ENCODE peak calls at places on chromosomes 6 and 20, in four cellular contexts. H is tibial artery, O is AG09309, I is left ventricle myocardium inferior. X is an unnamed sample.

GRCh38 chr6:25603251-25603650 is 48.8 kb upstream of the SCGN start:
- DNase-seq in I (no peak), H (no peak), O (no peak), X (no peak)

GRCh38 chr6:6661191-6661590 is 72.7 kb downstream of the LY86 start:
- DNase-seq in O (no peak), H (no peak), I (no peak), X (no peak)

GRCh38 chr20:61300741-61301140 is 48.7 kb downstream of the CDH4 start:
- DNase-seq in I (no peak), O (no peak), H (no peak), X (no peak)

GRCh38 chr6:53894086-53894485 is 99.3 kb downstream of the LRRC1 start:
- DNase-seq in I (no peak), O (no peak), H (no peak), X (no peak)

GRCh38 chr6:18477301-18477941 is 90.3 kb downstream of the RNF144B start:
- DNase-seq in O (no peak), I (no peak), H (no peak), X (no peak)

GRCh38 chr6:10136636-10137035 is 278.2 kb downstream of the TFAP2A start:
- DNase-seq in H (no peak), O (no peak), I (no peak), X (no peak)

GRCh38 chr6:37623666-37624065 is 74.0 kb downstream of the MDGA1 start:
- DNase-seq in I (no peak), O (no peak), H (no peak), X (no peak)

GRCh38 chr6:130776287-130776925 is 50.8 kb upstream of the SMLR1 start:
- DNase-seq in O (no peak), I (no peak), H (no peak), X (no peak)

GRCh38 chr6:56292505-56293181 is 45.3 kb upstream of the COL21A1 start:
- DNase-seq in H (no peak), I (no peak), O (peak), X (no peak)

DNA sequence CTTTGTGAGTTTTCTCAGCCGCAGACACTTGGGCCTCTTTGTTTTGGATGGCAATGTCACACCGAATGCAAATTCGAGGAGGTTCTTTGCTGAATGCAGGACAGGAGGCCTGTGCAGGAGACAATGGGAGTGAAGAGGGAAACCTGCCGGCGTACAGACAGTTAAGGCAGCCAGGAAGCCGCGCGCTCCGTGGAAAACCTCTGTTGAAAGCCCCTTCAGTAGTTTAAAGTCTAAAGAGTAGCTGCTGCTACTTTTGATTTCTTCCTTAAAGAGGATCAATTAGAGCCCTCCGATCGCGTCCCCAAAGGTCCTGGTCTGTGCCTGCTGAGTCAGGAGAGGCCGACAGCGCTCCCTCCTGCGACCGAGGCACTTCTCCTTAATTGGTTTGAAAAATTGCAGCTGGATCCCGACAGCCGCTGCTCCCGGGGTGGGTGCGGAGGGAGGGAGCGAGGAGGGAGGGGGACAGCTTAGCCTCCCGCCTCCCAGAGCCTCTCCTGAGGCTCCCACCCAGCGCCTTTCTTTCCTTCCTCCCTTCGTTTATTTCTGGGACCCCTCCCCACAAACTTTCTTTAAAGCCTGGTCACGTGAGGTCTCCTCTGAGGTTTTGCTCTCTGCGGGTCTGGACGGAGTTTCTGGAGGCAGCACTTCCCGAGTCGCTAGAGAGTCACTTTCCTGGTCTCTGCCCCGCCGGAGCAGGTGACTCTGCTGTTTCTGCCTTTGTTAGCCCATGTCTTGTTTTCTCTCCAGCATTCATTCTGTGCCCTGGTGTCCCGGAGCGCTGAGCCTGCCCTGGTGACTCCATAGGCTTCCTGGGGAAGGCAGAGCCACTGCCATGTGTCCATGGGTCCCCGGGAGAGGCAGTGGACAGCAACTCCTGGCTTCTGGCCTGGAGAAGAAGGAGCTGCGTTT is 22.3 kb upstream of the RPP40 start:
- DNase-seq in H (peak), I (peak), O (no peak), X (no peak)
- H3K4me3 ChIP-seq in H (peak), I (peak), O (peak), X (no peak)

GRCh38 chr6:41721396-41721795 is 14.0 kb downstream of the TFEB start:
- DNase-seq in I (no peak), H (no peak), O (no peak), X (no peak)
- H3K4me3 ChIP-seq in I (no peak), H (no peak), O (no peak), X (no peak)

GRCh38 chr20:772806-773205 is 4.5 kb upstream of the SLC52A3 start:
- DNase-seq in H (no peak), O (no peak), I (no peak), X (no peak)

GRCh38 chr20:776165-776564 is 7.9 kb upstream of the SLC52A3 start:
- DNase-seq in O (no peak), H (no peak), I (no peak), X (no peak)

GRCh38 chr20:774680-775057 is 6.4 kb upstream of the SLC52A3 start:
- DNase-seq in H (no peak), O (no peak), I (no peak), X (no peak)

GRCh38 chr20:774016-774679 is 5.8 kb upstream of the SLC52A3 start:
- DNase-seq in O (no peak), H (no peak), I (no peak), X (no peak)

GRCh38 chr20:775679-776135 is 7.4 kb upstream of the SLC52A3 start:
- DNase-seq in H (no peak), O (no peak), I (no peak), X (no peak)
- H3K4me3 ChIP-seq in H (no peak), O (no peak), I (no peak), X (no peak)

DNA sequence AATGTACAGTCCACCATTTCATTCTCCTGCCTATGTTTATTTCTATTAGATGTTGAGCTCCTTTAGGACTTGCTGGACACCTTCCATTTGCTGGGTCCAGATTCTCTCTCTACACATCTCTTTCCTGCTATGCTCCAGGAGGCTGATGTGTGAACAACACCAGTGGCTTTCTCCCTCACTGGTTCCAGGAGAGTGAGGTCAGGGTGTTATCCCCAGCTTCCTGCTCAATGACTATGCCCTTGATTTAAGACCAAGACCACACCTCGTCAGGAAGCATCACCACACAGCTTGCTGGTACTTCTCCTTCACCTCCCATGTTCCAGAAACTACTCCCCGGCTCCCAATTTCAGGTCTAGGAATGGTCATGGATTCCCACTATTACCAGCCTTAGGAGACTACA is 31.3 kb upstream of the E2F3 start:
- DNase-seq in H (no peak), O (no peak), I (no peak), X (no peak)
- H3K4me3 ChIP-seq in H (no peak), O (no peak), I (no peak), X (no peak)

DNA sequence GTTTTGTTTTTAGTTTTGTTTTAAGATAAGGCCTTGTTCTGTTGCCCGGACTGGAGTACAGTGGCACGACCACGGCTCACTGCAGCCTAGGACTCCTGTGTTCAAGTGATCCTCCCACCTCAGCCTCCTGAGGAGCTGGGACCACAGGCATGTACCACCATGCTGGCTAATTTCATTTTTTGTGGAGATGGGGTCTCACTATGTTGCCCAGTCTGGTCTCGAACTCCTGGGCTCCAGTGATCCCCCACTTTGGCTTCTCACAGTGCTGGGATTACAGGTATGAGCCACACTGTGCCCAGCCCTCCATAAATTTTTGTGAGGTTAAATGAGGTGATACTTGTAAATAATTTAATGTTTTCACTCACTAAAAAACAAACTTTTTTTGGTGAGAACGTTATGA is 76.6 kb downstream of the ARID1B start:
- DNase-seq in H (no peak), I (no peak), O (no peak), X (no peak)
- H3K4me3 ChIP-seq in H (no peak), I (no peak), O (no peak), X (no peak)

GRCh38 chr6:41426888-41427641 is 91.7 kb downstream of the NCR2 start:
- DNase-seq in O (no peak), I (no peak), H (no peak), X (no peak)

GRCh38 chr6:41427642-41428401 is 92.4 kb downstream of the NCR2 start:
- DNase-seq in H (peak), I (peak), O (no peak), X (no peak)

GRCh38 chr6:41428995-41429417 is 93.6 kb downstream of the NCR2 start:
- DNase-seq in O (peak), H (peak), I (peak), X (no peak)

GRCh38 chr6:41429506-41430504 is 94.4 kb downstream of the NCR2 start:
- DNase-seq in I (no peak), H (peak), O (no peak), X (no peak)

GRCh38 chr6:41428402-41428994 is 93.1 kb downstream of the NCR2 start:
- DNase-seq in H (peak), I (no peak), O (peak), X (no peak)
- H3K4me3 ChIP-seq in H (peak), I (peak), O (peak), X (no peak)

GRCh38 chr20:44403194-44404112 is 48.0 kb downstream of the HNF4A start:
- DNase-seq in H (no peak), I (no peak), O (no peak), X (no peak)

GRCh38 chr20:44400671-44401051 is 45.2 kb downstream of the HNF4A start:
- DNase-seq in O (no peak), I (no peak), H (no peak), X (no peak)

GRCh38 chr20:44401052-44401769 is 45.7 kb downstream of the HNF4A start:
- DNase-seq in I (no peak), O (no peak), H (no peak), X (no peak)

GRCh38 chr20:44402391-44403193 is 47.1 kb downstream of the HNF4A start:
- DNase-seq in O (no peak), I (no peak), H (no peak), X (no peak)

GRCh38 chr20:44401770-44402390 is 46.4 kb downstream of the HNF4A start:
- DNase-seq in I (no peak), H (no peak), O (no peak), X (no peak)
- H3K4me3 ChIP-seq in I (no peak), H (no peak), O (no peak), X (no peak)